ENCODE peak calls at places on chromosomes 12 and 14, in eight cellular contexts. J, U, D, S, H, K, F and V are unnamed samples. For H3K27me3, the result is how much of the 10 kb centered on the place peaks cover.

GRCh38 chr14:26385302-26385701 is 212.5 kb downstream of the NOVA1 start:
- DNase-seq in J (no peak), U (no peak), D (no peak), S (no peak), H (no peak), K (no peak), F (no peak), V (no peak)

GRCh38 chr12:67592228-67593011 is 56.1 kb upstream of the DYRK2 start:
- DNase-seq in J (peak), U (no peak), D (peak), S (no peak), H (no peak), K (no peak), F (no peak), V (peak)

GRCh38 chr12:132385923-132386751 is 56.7 kb upstream of the GALNT9 start:
- DNase-seq in J (no peak), U (no peak), D (no peak), S (no peak), H (no peak), K (no peak), F (no peak), V (no peak)

GRCh38 chr12:111074965-111075364 is 154.6 kb upstream of the MYL2 start:
- DNase-seq in J (no peak), U (no peak), D (no peak), S (peak), H (no peak), K (no peak), F (no peak), V (no peak)

GRCh38 chr12:124916370-124917134 is 2.1 kb upstream of the UBC start:
- DNase-seq in J (peak), U (peak), D (peak), S (peak), H (peak), K (no peak), F (no peak), V (peak)

GRCh38 chr12:104809706-104810385 is 148.2 kb downstream of the SLC41A2 start:
- DNase-seq in J (no peak), U (no peak), D (no peak), S (no peak), H (no peak), K (no peak), F (no peak), V (no peak)

GRCh38 chr12:130752692-130753230 is 36.7 kb upstream of the RIMBP2 start:
- DNase-seq in J (no peak), U (peak), D (no peak), S (no peak), H (peak), K (no peak), F (no peak), V (no peak)

GRCh38 chr14:20631023-20631820 is 10.3 kb downstream of the OR6S1 start:
- DNase-seq in J (peak), U (peak), D (peak), S (no peak), H (peak), K (peak), F (no peak), V (no peak)

GRCh38 chr12:85057370-85057963 is 21.3 kb downstream of the LRRIQ1 start:
- DNase-seq in J (peak), U (peak), D (peak), S (no peak), H (peak), K (peak), F (no peak), V (no peak)

GRCh38 chr14:23249810-23250209 is 12.1 kb downstream of the RNF212B start:
- DNase-seq in J (no peak), U (no peak), D (peak), S (no peak), H (no peak), K (no peak), F (no peak), V (no peak)

GRCh38 chr14:92687681-92688433 is 60.6 kb downstream of the LGMN start:
- DNase-seq in J (no peak), U (peak), D (no peak), S (peak), H (peak), K (no peak), F (no peak), V (no peak)

GRCh38 chr14:105487449-105487985 is 831 bp downstream of the CRIP1 start:
- DNase-seq in J (no peak), U (no peak), D (no peak), S (peak), H (peak), K (no peak), F (no peak), V (no peak)

GRCh38 chr14:72054929-72055328 is 122.7 kb downstream of the RGS6 start:
- DNase-seq in J (no peak), U (no peak), D (no peak), S (no peak), H (no peak), K (no peak), F (no peak), V (no peak)

GRCh38 chr14:35121026-35121886 is 534 bp downstream of the PPP2R3C start:
- DNase-seq in J (no peak), U (no peak), D (no peak), S (no peak), H (no peak), K (no peak), F (no peak), V (no peak)

GRCh38 chr14:52951730-52952481 is 1.1 kb upstream of the FERMT2 start:
- DNase-seq in J (peak), U (peak), D (peak), S (peak), H (peak), K (peak), F (peak), V (peak)

GRCh38 chr12:26179829-26180228 is 15.5 kb upstream of the SSPN start:
- DNase-seq in J (no peak), U (no peak), D (no peak), S (no peak), H (no peak), K (no peak), F (no peak), V (no peak)

GRCh38 chr12:3683670-3684069 is 69.2 kb downstream of the CRACR2A start:
- DNase-seq in J (peak), U (no peak), D (peak), S (no peak), H (no peak), K (no peak), F (peak), V (no peak)

GRCh38 chr12:3959799-3960560 is 86.8 kb upstream of the PARP11 start:
- DNase-seq in J (no peak), U (no peak), D (no peak), S (no peak), H (no peak), K (no peak), F (no peak), V (no peak)

GRCh38 chr14:89767861-89768268 is 186.7 kb downstream of the EFCAB11 start:
- DNase-seq in J (peak), U (peak), D (peak), S (no peak), H (peak), K (no peak), F (no peak), V (peak)

GRCh38 chr12:12398026-12398859 is 41.4 kb downstream of the BORCS5 start:
- DNase-seq in J (peak), U (no peak), D (peak), S (peak), H (no peak), K (peak), F (peak), V (peak)

GRCh38 chr14:50417853-50418252 is 21.2 kb upstream of the CDKL1 start:
- DNase-seq in J (no peak), U (no peak), D (no peak), S (no peak), H (no peak), K (no peak), F (no peak), V (no peak)

GRCh38 chr12:50477241-50477832 is 27.4 kb upstream of the DIP2B start:
- DNase-seq in J (no peak), U (no peak), D (no peak), S (no peak), H (no peak), K (no peak), F (no peak), V (no peak)

GRCh38 chr12:46663297-46663696 is 162.5 kb downstream of the SLC38A4 start:
- DNase-seq in J (peak), U (no peak), D (peak), S (no peak), H (no peak), K (no peak), F (no peak), V (no peak)

GRCh38 chr12:92257261-92257660 is 111.6 kb upstream of the BTG1 start:
- DNase-seq in J (peak), U (no peak), D (peak), S (no peak), H (no peak), K (no peak), F (no peak), V (no peak)

GRCh38 chr14:102554835-102555819 is 37.3 kb upstream of the RCOR1 start:
- DNase-seq in J (no peak), U (peak), D (no peak), S (no peak), H (peak), K (no peak), F (no peak), V (no peak)

GRCh38 chr12:46839232-46839631 is 13.4 kb upstream of the SLC38A4 start:
- DNase-seq in J (no peak), U (no peak), D (peak), S (no peak), H (no peak), K (no peak), F (no peak), V (no peak)

GRCh38 chr12:100794441-100795192 is at the start of gene ANO4:
- DNase-seq in J (no peak), U (peak), D (no peak), S (no peak), H (peak), K (no peak), F (no peak), V (no peak)

GRCh38 chr14:95460647-95461478 is 55.6 kb downstream of the SYNE3 start:
- DNase-seq in J (peak), U (peak), D (peak), S (no peak), H (peak), K (peak), F (peak), V (peak)

GRCh38 chr14:26598081-26598671 is 343 bp upstream of the NOVA1 start:
- DNase-seq in J (peak), U (peak), D (peak), S (peak), H (peak), K (peak), F (peak), V (peak)

GRCh38 chr14:60510976-60511599 is 2.1 kb downstream of the SIX6 start:
- DNase-seq in J (no peak), U (peak), D (no peak), S (no peak), H (peak), K (no peak), F (no peak), V (no peak)

GRCh38 chr14:60508363-60508706 is 611 bp upstream of the SIX6 start:
- DNase-seq in J (no peak), U (no peak), D (no peak), S (no peak), H (no peak), K (no peak), F (no peak), V (no peak)

GRCh38 chr14:60508707-60509437 is at the start of gene SIX6:
- DNase-seq in J (no peak), U (peak), D (no peak), S (no peak), H (peak), K (no peak), F (no peak), V (no peak)

GRCh38 chr14:60509438-60510253 is 700 bp downstream of the SIX6 start:
- DNase-seq in J (no peak), U (peak), D (no peak), S (peak), H (peak), K (no peak), F (no peak), V (no peak)

DNA sequence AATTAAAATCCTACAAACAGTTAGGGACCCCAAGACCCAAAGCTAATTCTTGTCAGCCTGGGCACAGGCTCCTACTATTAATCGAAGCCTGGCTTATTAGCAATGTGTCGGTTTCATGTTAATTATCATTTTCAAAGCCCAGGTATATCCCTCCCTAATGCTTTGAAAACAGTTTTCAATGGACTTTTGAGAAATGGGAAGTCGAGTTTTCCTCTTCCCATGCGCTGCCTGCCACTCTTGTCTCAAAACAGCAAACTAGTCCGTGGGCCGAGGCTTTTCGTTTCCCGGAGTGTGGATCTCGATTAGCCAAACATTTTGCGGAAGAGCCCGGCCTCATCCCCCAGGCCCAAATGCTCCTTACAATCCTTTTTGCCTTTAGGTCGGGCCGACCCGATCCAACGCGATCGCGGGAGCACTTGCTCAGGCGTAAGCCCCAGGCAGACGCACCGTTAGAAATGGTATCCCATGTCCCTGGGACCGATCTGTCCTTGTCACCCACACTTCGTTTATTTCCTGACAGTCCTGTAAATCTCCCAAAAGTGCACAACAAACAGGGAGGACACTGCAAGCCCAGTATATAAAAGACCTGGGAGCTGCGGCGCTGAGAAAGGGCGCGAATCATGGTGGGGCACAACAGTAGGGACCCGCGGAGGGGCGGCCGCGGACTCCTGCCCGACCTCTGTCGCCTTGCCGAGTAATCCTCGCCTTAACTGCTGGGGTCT is 1.5 kb downstream of the SIX6 start:
- DNase-seq in J (no peak), U (peak), D (no peak), S (no peak), H (no peak), K (no peak), F (no peak), V (no peak)
- H3K27me3 ChIP-seq in J (half or more), U (half or more), D (half or more), S (under half), H (half or more), K (half or more), F (under half), V (half or more)

GRCh38 chr14:66758031-66758613 is 250.2 kb downstream of the GPHN start:
- DNase-seq in J (peak), U (peak), D (no peak), S (no peak), H (peak), K (no peak), F (no peak), V (no peak)
- TF ChIP-seq CTCF in J (peak), U (peak), D (no peak), S (no peak), H (peak), K (no peak), F (no peak), V (no peak)

DNA sequence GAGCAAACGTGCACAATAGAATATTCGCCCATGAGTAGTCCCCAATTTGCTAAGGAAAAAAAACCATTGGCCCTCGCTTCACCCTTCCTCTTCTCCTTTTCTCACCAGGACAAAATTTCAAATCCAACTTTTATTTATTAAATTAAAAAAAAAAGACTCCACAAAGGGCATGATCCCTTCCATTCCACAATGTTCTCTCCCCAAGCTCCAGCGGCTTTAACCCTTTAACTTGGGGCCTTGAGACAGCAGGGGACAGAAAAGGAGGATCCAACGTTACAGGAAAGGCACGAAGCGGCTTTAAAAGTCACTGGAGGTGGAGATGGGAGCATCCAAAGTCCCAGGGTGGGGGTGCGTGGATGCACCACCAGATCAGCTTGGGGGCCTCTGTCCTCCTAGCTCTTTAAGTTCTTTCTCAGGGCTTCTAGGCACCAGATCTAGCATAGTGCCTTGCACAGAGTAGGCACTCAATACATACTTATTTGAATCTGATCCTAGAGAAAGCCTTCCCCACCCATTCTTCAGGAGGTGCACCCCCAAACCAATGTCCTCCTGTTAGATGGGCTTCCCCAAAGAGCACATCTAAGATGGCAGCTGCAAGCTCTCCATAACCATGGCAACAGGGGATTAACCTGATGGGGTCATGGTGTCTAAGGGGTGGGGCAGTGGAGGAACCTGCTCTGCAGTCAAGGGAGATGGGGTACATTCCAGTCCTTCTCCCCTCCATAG is 5.2 kb upstream of the AAAS start:
- DNase-seq in J (no peak), U (peak), D (no peak), S (no peak), H (peak), K (no peak), F (no peak), V (no peak)
- H3K27me3 ChIP-seq in J (under half), U (half or more), D (under half), S (under half), H (under half), K (under half), F (under half), V (under half)

GRCh38 chr12:108770269-108770829 is 39.0 kb upstream of the CORO1C start:
- DNase-seq in J (no peak), U (no peak), D (no peak), S (no peak), H (no peak), K (no peak), F (no peak), V (no peak)

GRCh38 chr12:108772247-108772646 is 40.9 kb upstream of the CORO1C start:
- DNase-seq in J (no peak), U (peak), D (no peak), S (no peak), H (no peak), K (no peak), F (no peak), V (no peak)

GRCh38 chr12:108766294-108766693 is 35.0 kb upstream of the CORO1C start:
- DNase-seq in J (no peak), U (no peak), D (no peak), S (no peak), H (no peak), K (no peak), F (no peak), V (no peak)

GRCh38 chr12:108770963-108771362 is 39.6 kb upstream of the CORO1C start:
- DNase-seq in J (no peak), U (no peak), D (no peak), S (no peak), H (no peak), K (no peak), F (no peak), V (no peak)

DNA sequence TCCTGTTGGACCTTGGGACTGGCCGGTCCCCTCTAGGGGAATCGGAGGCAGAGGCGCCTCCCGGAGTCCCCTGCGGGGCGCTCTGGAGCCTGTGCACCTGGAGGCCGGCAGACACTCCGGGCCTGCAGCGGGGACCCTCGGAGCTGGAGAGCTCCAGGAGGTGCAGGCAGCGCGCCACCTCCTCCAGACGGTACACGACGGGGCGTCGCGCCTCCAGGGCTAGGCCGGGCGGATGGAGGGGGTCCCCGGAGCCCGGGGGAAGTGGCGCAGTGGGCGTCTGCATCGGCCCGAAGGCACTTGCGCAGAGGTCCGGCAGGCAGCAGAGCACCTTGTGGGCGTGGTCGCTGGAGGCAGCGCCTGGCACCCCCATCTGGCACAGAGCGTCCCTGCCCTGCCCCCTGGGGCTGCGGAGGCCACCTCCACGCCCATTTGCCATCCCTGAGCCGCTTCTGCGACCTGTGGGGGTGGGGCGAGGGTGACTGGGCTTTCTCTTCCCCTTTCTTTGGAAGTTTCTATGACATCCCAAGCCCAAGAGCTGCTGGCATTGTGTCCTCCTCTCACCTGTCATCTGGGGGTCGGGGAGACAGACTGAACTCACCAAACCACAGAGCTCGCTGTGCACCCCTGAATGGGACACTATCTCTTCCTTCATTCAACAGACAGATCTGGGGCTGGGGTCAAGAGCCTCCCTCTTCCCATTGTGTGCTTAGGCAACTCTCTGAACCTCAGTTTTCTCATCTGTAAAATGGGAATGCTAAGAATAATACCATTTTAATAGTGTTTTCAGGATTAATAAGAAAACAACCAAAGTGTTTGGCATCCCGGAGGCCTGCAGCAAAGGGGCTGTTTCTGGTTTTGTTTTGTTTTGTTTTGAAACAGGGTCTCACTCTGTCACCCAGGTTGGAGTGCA is 37.5 kb upstream of the CORO1C start:
- DNase-seq in J (no peak), U (peak), D (no peak), S (peak), H (peak), K (no peak), F (no peak), V (no peak)
- TF ChIP-seq CTCF in J (no peak), U (peak), D (peak), S (no peak), H (peak), K (no peak), F (no peak), V (no peak)

GRCh38 chr14:100567009-100567876 is 20.0 kb downstream of the BEGAIN start:
- DNase-seq in J (no peak), U (peak), D (no peak), S (no peak), H (peak), K (no peak), F (no peak), V (no peak)
- H3K27me3 ChIP-seq in J (under half), U (under half), D (under half), S (under half), H (half or more), K (half or more), F (under half), V (half or more)

GRCh38 chr14:33282811-33283210 is 344.1 kb downstream of the NPAS3 start:
- DNase-seq in J (no peak), U (no peak), D (no peak), S (no peak), H (no peak), K (no peak), F (no peak), V (no peak)

GRCh38 chr14:33282181-33282580 is 343.5 kb downstream of the NPAS3 start:
- DNase-seq in J (no peak), U (no peak), D (no peak), S (no peak), H (no peak), K (no peak), F (no peak), V (no peak)

GRCh38 chr14:33291529-33292104 is 352.9 kb downstream of the NPAS3 start:
- DNase-seq in J (no peak), U (no peak), D (no peak), S (no peak), H (no peak), K (no peak), F (no peak), V (no peak)

GRCh38 chr14:33285902-33286700 is 347.4 kb downstream of the NPAS3 start:
- DNase-seq in J (no peak), U (no peak), D (no peak), S (no peak), H (no peak), K (no peak), F (no peak), V (no peak)

GRCh38 chr14:33287204-33287603 is 348.5 kb downstream of the NPAS3 start:
- DNase-seq in J (peak), U (no peak), D (no peak), S (no peak), H (no peak), K (no peak), F (no peak), V (peak)
- TF ChIP-seq CTCF in J (no peak), U (no peak), D (no peak), S (no peak), H (no peak), K (no peak), F (no peak), V (no peak)